ENCODE peak calls at places on chromosomes 6 and 20, in four cellular contexts. V is naive B cell, M is COR-L47, D is NCI-H1092 treated with DMSO at 0.1 percent for 48 hours. H is an unnamed sample.
A peak's percentile ranks its signal among the peaks of the same experiment; 100 is the strongest.

GRCh38 chr6:113735487-113735886 is 121.7 kb upstream of the MARCKS start:
- DNase-seq in V (no peak), M (no peak), D (no peak), H (no peak)

GRCh38 chr6:39849764-39850163 is 57.6 kb downstream of the DAAM2 start:
- DNase-seq in V (no peak), M (no peak), D (no peak), H (no peak)

GRCh38 chr6:164106345-164106769 is 691.8 kb downstream of the QKI start:
- DNase-seq in V (no peak), M (no peak), D (no peak), H (no peak)

GRCh38 chr20:34065260-34065659 is 46.8 kb downstream of the EIF2S2 start:
- DNase-seq in V (no peak), M (no peak), D (no peak), H (no peak)

GRCh38 chr6:15129872-15130271 is 116.0 kb upstream of the JARID2 start:
- DNase-seq in V (no peak), M (no peak), D (no peak), H (no peak)

GRCh38 chr20:58600756-58601155 is 50.3 kb upstream of the STX16 start:
- DNase-seq in V (no peak), M (no peak), D (no peak), H (no peak)

GRCh38 chr20:57391439-57392129 is 388 bp downstream of the RBM38 start:
- DNase-seq in V (peak; percentile 38), M (peak; percentile 26), D (no peak), H (no peak)

GRCh38 chr6:166615059-166615770 is 11.8 kb downstream of the RPS6KA2 start:
- DNase-seq in V (no peak), M (no peak), D (no peak), H (no peak)

GRCh38 chr20:26218301-26218700 is 521.6 kb upstream of the ZNF337 start:
- DNase-seq in V (no peak), M (no peak), D (no peak), H (no peak)

GRCh38 chr6:80454661-80455365 is 348.3 kb downstream of the BCKDHB start:
- DNase-seq in V (no peak), M (no peak), D (no peak), H (peak; percentile 16)

GRCh38 chr20:45039470-45039811 is 61.5 kb downstream of the KCNS1 start:
- DNase-seq in V (no peak), M (no peak), D (no peak), H (no peak)

GRCh38 chr6:36692220-36692619 is 5.4 kb upstream of the RAB44 start:
- DNase-seq in V (peak; percentile 85), M (no peak), D (no peak), H (no peak)